ENCODE peak calls at places on chromosomes 11 and 22, in four cellular contexts. F is K562, W is HepG2, A is GM12878. O is an unnamed sample.

GRCh38 chr22:21028277-21029251 is 3.8 kb downstream of the SLC7A4 start:
- DNase-seq in F (no peak), W (no peak), A (no peak), O (no peak)

GRCh38 chr11:8697056-8697455 is 14.5 kb downstream of the RPL27A start:
- DNase-seq in F (no peak), W (no peak), A (no peak), O (no peak)

GRCh38 chr22:20885557-20886323 is 26.9 kb downstream of the SNAP29 start:
- DNase-seq in F (peak), W (peak), A (no peak), O (peak)

GRCh38 chr11:95993438-95994339 is 69.8 kb upstream of the MTMR2 start:
- DNase-seq in F (no peak), W (no peak), A (no peak), O (no peak)

GRCh38 chr22:30783021-30783420 is 88.3 kb downstream of the OSBP2 start:
- DNase-seq in F (no peak), W (no peak), A (no peak), O (no peak)

GRCh38 chr11:124536520-124536919 is 6.9 kb downstream of the OR8B12 start:
- DNase-seq in F (peak), W (peak), A (no peak), O (no peak)

GRCh38 chr11:119405986-119406385 is 17.0 kb downstream of the THY1 start:
- DNase-seq in F (no peak), W (no peak), A (no peak), O (no peak)

GRCh38 chr11:6888830-6889229 is 3.5 kb downstream of the OR2D2 start:
- DNase-seq in F (no peak), W (no peak), A (no peak), O (no peak)

GRCh38 chr22:46650078-46650810 is 30.1 kb downstream of the GRAMD4 start:
- DNase-seq in F (no peak), W (no peak), A (no peak), O (no peak)

GRCh38 chr22:42338502-42338901 is 68.0 kb upstream of the TCF20 start:
- DNase-seq in F (no peak), W (no peak), A (no peak), O (no peak)

GRCh38 chr22:49960967-49961600 is 512 bp downstream of the PIM3 start:
- DNase-seq in F (peak), W (no peak), A (no peak), O (no peak)

GRCh38 chr22:46586531-46587011 is 33.6 kb upstream of the GRAMD4 start:
- DNase-seq in F (no peak), W (no peak), A (no peak), O (no peak)

GRCh38 chr11:113167599-113167998 is 146.8 kb upstream of the TTC12 start:
- DNase-seq in F (no peak), W (no peak), A (no peak), O (no peak)

GRCh38 chr11:116558504-116559252 is 214.1 kb downstream of the BUD13 start:
- DNase-seq in F (no peak), W (no peak), A (no peak), O (no peak)

GRCh38 chr11:75782540-75783263 is 14.1 kb downstream of the DGAT2 start:
- DNase-seq in F (no peak), W (peak), A (no peak), O (no peak)

GRCh38 chr11:7204778-7205177 is 46.9 kb upstream of the SYT9 start:
- DNase-seq in F (no peak), W (no peak), A (no peak), O (no peak)

GRCh38 chr11:46120361-46120710 is 918 bp downstream of the PHF21A start:
- DNase-seq in F (no peak), W (no peak), A (no peak), O (no peak)

GRCh38 chr11:13135385-13136271 is 126.5 kb downstream of the RASSF10 start:
- DNase-seq in F (peak), W (peak), A (no peak), O (no peak)

GRCh38 chr22:47043835-47044721 is 281.6 kb downstream of the TBC1D22A start:
- DNase-seq in F (no peak), W (no peak), A (no peak), O (no peak)

GRCh38 chr22:40485813-40486610 is 115.6 kb downstream of the SGSM3 start:
- DNase-seq in F (no peak), W (no peak), A (no peak), O (no peak)

GRCh38 chr22:30781271-30781875 is 86.7 kb downstream of the OSBP2 start:
- DNase-seq in F (no peak), W (no peak), A (no peak), O (no peak)

GRCh38 chr11:33899383-33900037 is 7.6 kb upstream of the LMO2 start:
- DNase-seq in F (peak), W (no peak), A (no peak), O (no peak)

GRCh38 chr11:128508785-128509518 is 78.4 kb downstream of the ETS1 start:
- DNase-seq in F (no peak), W (no peak), A (no peak), O (no peak)

GRCh38 chr11:118437736-118438125 is 1.4 kb downstream of the KMT2A start:
- DNase-seq in F (peak), W (peak), A (no peak), O (peak)

GRCh38 chr11:123137496-123138270 is 57.4 kb downstream of the CLMP start:
- DNase-seq in F (no peak), W (no peak), A (no peak), O (no peak)

GRCh38 chr11:93712678-93713077 is 28.6 kb downstream of the TAF1D start:
- DNase-seq in F (no peak), W (no peak), A (no peak), O (no peak)

GRCh38 chr11:2769409-2769778 is 69.6 kb upstream of the KCNQ1OT1 start:
- DNase-seq in F (no peak), W (no peak), A (no peak), O (no peak)

GRCh38 chr22:30386960-30387848 is at the start of gene RNF215:
- DNase-seq in F (peak), W (peak), A (no peak), O (peak)

GRCh38 chr11:126543691-126544090 is 188.2 kb downstream of the ST3GAL4 start:
- DNase-seq in F (no peak), W (no peak), A (no peak), O (no peak)

GRCh38 chr11:126546191-126546590 is 190.7 kb downstream of the ST3GAL4 start:
- DNase-seq in F (no peak), W (no peak), A (no peak), O (no peak)

GRCh38 chr11:126545057-126545555 is 189.6 kb downstream of the ST3GAL4 start:
- DNase-seq in F (no peak), W (no peak), A (no peak), O (no peak)

GRCh38 chr11:126542621-126543020 is 187.1 kb downstream of the ST3GAL4 start:
- DNase-seq in F (no peak), W (no peak), A (no peak), O (no peak)

GRCh38 chr11:126544311-126545056 is 189.0 kb downstream of the ST3GAL4 start:
- DNase-seq in F (no peak), W (no peak), A (no peak), O (no peak)
- TF ChIP-seq FOXM1 in F (no peak), W (no peak), A (no peak), O (no peak)

DNA sequence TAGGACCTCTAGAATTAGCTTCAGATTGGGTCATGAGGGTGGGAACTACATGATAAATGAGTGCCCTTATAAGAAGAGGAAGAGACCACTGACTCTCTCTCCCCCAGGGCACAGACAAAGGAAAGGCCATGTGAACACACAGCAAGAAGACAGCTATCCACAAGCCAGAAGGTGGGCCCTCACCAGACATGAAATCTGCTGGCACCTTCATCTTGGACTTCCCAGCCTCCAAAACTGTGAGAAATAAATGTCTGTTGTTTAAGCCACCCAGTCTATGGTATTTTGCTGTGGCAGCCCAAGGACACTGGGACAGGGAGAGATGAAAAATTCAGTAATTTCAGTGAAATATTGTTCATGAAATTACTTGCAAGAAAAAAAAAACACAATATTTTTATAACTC is 5.9 kb downstream of the RBFOX2 start:
- DNase-seq in F (no peak), W (no peak), A (no peak), O (no peak)
- TF ChIP-seq TARDBP in F (no peak), W (no peak), A (no peak), O (no peak)

GRCh38 chr11:106091480-106092123 is 14.1 kb downstream of the AASDHPPT start:
- DNase-seq in F (no peak), W (no peak), A (peak), O (no peak)
- TF ChIP-seq FOXK2 in F (no peak), W (no peak), A (no peak), O (no peak)

DNA sequence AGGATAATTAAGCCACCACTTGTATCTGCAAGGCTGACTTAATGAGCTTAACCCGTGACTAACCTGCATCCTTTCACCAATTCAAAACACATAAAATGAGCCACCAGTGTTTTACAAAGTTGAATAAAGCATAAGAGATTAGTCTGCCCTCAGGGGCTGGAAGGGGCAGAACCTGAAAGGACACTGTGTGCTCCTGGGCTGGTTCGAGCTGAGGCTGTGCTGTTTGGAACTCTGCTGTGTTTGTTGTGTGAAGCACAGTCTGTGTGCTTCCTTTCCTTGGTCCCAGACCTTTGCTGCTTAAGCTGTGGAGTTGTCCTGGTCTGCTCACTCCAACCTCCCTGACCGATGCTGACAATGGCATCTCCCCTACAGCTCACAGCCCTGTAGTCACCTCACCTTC is 27.7 kb downstream of the FBXO7 start:
- DNase-seq in F (no peak), W (no peak), A (no peak), O (no peak)
- TF ChIP-seq FOXM1 in F (no peak), W (no peak), A (no peak), O (no peak)

GRCh38 chr11:101844608-101845007 is 70.2 kb upstream of the CEP126 start:
- DNase-seq in F (no peak), W (no peak), A (no peak), O (no peak)

GRCh38 chr11:101848262-101848661 is 66.5 kb upstream of the CEP126 start:
- DNase-seq in F (peak), W (peak), A (no peak), O (no peak)
- TF ChIP-seq TARDBP in F (no peak), W (no peak), A (no peak), O (no peak)

DNA sequence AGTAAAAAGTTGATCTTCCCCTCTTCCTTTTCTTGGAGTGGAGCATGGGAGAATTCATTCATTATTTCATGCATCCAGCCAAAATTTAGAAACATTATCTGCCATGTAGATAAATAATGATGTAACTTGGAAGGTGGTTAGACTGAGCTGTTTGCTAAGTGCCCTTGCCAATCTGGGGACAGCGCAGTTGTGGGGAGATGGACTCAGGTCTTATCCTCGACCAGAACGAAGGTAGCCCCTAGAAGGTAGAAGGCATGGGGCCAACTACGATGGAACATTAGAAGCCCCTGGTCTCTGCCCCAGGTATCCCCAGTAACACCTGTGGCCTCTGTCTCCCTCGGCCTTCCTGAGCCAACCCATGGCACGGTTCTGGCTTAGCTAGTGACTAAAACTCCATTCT is 53.0 kb upstream of the TIMP3 start:
- DNase-seq in F (no peak), W (no peak), A (no peak), O (no peak)
- TF ChIP-seq FOXK2 in F (no peak), W (no peak), A (no peak), O (no peak)

DNA sequence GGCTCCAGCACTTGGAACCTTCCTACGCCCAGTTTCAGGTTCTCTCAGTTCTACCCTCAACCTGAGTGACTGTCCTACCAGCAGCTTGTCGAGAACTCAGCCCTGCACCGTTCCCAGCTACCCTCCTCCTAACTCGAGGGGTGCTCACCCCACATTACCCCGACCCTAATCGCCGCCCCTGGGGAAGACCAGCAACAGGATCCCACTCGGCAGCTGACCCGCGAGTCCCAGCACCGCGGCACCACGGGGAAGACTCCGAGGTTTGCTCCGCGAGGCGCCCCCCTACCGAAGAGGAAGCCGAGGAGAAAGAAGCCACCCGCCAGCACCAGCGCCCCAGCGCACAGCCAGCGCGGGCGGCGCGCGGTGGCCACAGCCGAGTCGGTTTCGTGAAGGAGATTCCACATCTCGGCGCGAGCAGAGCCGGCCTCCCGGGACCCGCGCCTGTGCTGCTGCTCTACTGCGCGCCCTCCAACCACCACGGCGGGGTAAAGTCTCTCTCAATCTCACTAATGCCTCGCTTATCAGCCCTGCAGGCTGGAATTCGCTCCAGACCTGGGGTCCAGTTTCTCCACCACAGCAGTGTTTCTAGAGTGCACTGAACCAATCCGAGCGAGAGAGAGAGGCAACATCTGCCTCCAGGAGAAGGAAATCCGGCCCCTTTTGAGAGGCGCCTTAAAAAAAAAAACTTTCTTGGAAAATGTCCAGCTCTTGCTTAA is at the start of gene FOLH1:
- DNase-seq in F (no peak), W (no peak), A (no peak), O (peak)
- TF ChIP-seq FOXM1 in F (no peak), W (no peak), A (no peak), O (no peak)

DNA sequence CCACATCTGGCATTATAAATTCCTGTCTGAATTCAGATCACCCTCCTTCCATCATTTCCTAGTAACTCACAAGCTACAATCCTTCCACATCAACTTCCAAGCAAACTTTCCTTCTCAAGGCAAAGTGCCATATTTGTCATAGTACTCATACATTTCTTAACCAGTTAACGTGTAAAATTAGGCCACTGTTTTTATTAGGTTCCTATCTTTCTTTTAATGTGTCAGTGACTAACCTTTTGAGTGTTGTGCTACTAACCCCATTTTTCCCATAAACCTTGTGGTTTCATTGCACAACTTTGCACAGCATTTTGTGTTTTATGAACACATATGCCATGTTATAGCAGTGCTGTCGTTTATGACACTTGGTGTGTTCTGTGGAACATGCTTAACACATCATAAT is 90.1 kb downstream of the KIF18A start:
- DNase-seq in F (no peak), W (no peak), A (no peak), O (no peak)
- TF ChIP-seq TARDBP in F (no peak), W (no peak), A (no peak), O (no peak)

GRCh38 chr11:1230456-1231395 is 7.9 kb downstream of the MUC5B start:
- DNase-seq in F (no peak), W (no peak), A (no peak), O (no peak)
- TF ChIP-seq FOXK2 in F (no peak), W (no peak), A (no peak), O (no peak)

O was measured in HEK293T.